ENCODE peak calls at places on chromosomes 16 and 17, in six cellular contexts. S, N, G, F, E and P are unnamed samples.

GRCh38 chr16:71440669-71441347 is 1.0 kb downstream of the TLE7 start:
- DNase-seq in S (no peak), N (peak), G (no peak), F (no peak), E (no peak), P (no peak)

GRCh38 chr16:22664132-22664531 is 149.8 kb upstream of the HS3ST2 start:
- DNase-seq in S (no peak), N (no peak), G (no peak), F (no peak), E (no peak), P (no peak)

GRCh38 chr16:10037771-10038170 is 144.5 kb downstream of the GRIN2A start:
- DNase-seq in S (no peak), N (no peak), G (no peak), F (no peak), E (no peak), P (no peak)

GRCh38 chr16:82219298-82219697 is 49.3 kb upstream of the MPHOSPH6 start:
- DNase-seq in S (no peak), N (no peak), G (no peak), F (no peak), E (no peak), P (no peak)

GRCh38 chr16:80803341-80804060 is 897 bp downstream of the CDYL2 start:
- DNase-seq in S (no peak), N (peak), G (peak), F (peak), E (no peak), P (no peak)

GRCh38 chr16:21233521-21234150 is at the start of gene ANKS4B:
- DNase-seq in S (no peak), N (peak), G (peak), F (no peak), E (no peak), P (no peak)

GRCh38 chr17:18105027-18105426 is 3.5 kb upstream of the MYO15A start:
- DNase-seq in S (no peak), N (no peak), G (no peak), F (no peak), E (no peak), P (no peak)

GRCh38 chr17:7464081-7464480 is 15.3 kb downstream of the ZBTB4 start:
- DNase-seq in S (no peak), N (no peak), G (no peak), F (no peak), E (no peak), P (no peak)

GRCh38 chr17:63042443-63042842 is 76.4 kb downstream of the TANC2 start:
- DNase-seq in S (no peak), N (no peak), G (no peak), F (no peak), E (no peak), P (no peak)

GRCh38 chr17:10278218-10278617 is 79.8 kb upstream of the GAS7 start:
- DNase-seq in S (no peak), N (no peak), G (no peak), F (no peak), E (peak), P (no peak)

GRCh38 chr17:4998666-4999428 is 1.1 kb downstream of the KIF1C start:
- DNase-seq in S (no peak), N (peak), G (peak), F (peak), E (peak), P (no peak)

GRCh38 chr16:17345043-17345442 is 125.7 kb downstream of the XYLT1 start:
- DNase-seq in S (no peak), N (no peak), G (no peak), F (no peak), E (no peak), P (no peak)

GRCh38 chr17:32671891-32672290 is 185.1 kb downstream of the CDK5R1 start:
- DNase-seq in S (no peak), N (no peak), G (peak), F (no peak), E (no peak), P (no peak)

GRCh38 chr16:28587386-28587785 is 9.5 kb downstream of the SULT1A2 start:
- DNase-seq in S (no peak), N (no peak), G (no peak), F (no peak), E (peak), P (no peak)

GRCh38 chr17:65925606-65926307 is 266.2 kb downstream of the CEP112 start:
- DNase-seq in S (no peak), N (no peak), G (no peak), F (no peak), E (no peak), P (peak)

GRCh38 chr16:3259097-3259496 is 2.7 kb upstream of the MEFV start:
- DNase-seq in S (peak), N (no peak), G (peak), F (no peak), E (no peak), P (no peak)

GRCh38 chr17:37671813-37672544 is 28.7 kb upstream of the DDX52 start:
- DNase-seq in S (peak), N (peak), G (no peak), F (no peak), E (peak), P (peak)

GRCh38 chr16:20166531-20167235 is 93.0 kb upstream of the GPR139 start:
- DNase-seq in S (no peak), N (peak), G (no peak), F (no peak), E (no peak), P (peak)

GRCh38 chr16:86575754-86576557 is 2.4 kb upstream of the FOXL1 start:
- DNase-seq in S (peak), N (peak), G (peak), F (peak), E (peak), P (peak)

GRCh38 chr17:1714488-1714979 is 4.4 kb upstream of the TLCD2 start:
- DNase-seq in S (peak), N (peak), G (peak), F (peak), E (peak), P (peak)

GRCh38 chr17:14107889-14108288 is 38.6 kb downstream of the COX10 start:
- DNase-seq in S (no peak), N (no peak), G (no peak), F (no peak), E (no peak), P (no peak)

GRCh38 chr17:61235821-61236197 is 163.8 kb upstream of the TBX2 start:
- DNase-seq in S (no peak), N (peak), G (no peak), F (no peak), E (no peak), P (no peak)

GRCh38 chr16:56389554-56389953 is 35.8 kb downstream of the AMFR start:
- DNase-seq in S (peak), N (no peak), G (no peak), F (no peak), E (peak), P (peak)

GRCh38 chr17:70563301-70563820 is 394.0 kb downstream of the KCNJ2 start:
- DNase-seq in S (no peak), N (no peak), G (peak), F (no peak), E (no peak), P (peak)

GRCh38 chr16:48911700-48912099 is 301.7 kb upstream of the N4BP1 start:
- DNase-seq in S (no peak), N (no peak), G (no peak), F (no peak), E (no peak), P (no peak)

GRCh38 chr16:82835487-82836160 is 208.9 kb downstream of the CDH13 start:
- DNase-seq in S (no peak), N (no peak), G (no peak), F (no peak), E (no peak), P (no peak)

GRCh38 chr16:84597518-84598390 is 20.1 kb downstream of the COTL1 start:
- DNase-seq in S (no peak), N (no peak), G (no peak), F (no peak), E (no peak), P (no peak)

DNA sequence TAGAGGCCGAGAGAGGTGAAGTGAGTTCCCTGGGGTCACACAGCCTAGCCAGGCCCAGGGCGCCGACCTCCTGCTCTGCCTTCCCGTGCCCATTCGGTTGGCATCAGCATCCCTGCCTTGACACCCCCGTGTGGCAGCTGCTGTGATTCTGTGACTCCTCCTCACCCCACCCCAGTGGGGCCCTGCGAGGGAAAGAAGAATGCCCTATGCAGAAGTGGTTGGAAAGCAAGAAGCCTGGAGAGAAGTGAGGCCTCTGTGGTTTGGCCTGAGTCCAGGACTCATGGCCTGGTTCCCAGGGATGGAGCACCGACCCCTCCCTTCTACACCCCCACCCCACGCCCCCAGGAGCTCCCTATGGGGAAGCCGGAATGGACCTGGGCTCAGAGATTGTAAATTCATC is 296.2 kb downstream of the SEC14L1 start:
- DNase-seq in S (no peak), N (no peak), G (peak), F (no peak), E (no peak), P (peak)
- H3K4me3 ChIP-seq in S (no peak), N (no peak), G (no peak), F (no peak), E (no peak), P (no peak)

GRCh38 chr17:50944054-50944901 is 78.1 kb upstream of the TOB1 start:
- DNase-seq in S (no peak), N (peak), G (peak), F (peak), E (peak), P (no peak)
- H3K4me3 ChIP-seq in S (no peak), N (peak), G (peak), F (peak), E (peak), P (peak)

GRCh38 chr17:79732804-79733691 is 2.3 kb downstream of the ENPP7 start:
- DNase-seq in S (no peak), N (no peak), G (peak), F (no peak), E (no peak), P (no peak)
- H3K4me3 ChIP-seq in S (no peak), N (no peak), G (peak), F (no peak), E (no peak), P (no peak)

GRCh38 chr16:89381788-89382187 is 108.6 kb downstream of the ANKRD11 start:
- DNase-seq in S (no peak), N (no peak), G (no peak), F (no peak), E (no peak), P (no peak)
- H3K4me3 ChIP-seq in S (no peak), N (no peak), G (no peak), F (no peak), E (no peak), P (no peak)

GRCh38 chr17:81576621-81577277 is 24.6 kb upstream of the FAAP100 start:
- DNase-seq in S (no peak), N (peak), G (no peak), F (no peak), E (peak), P (peak)
- H3K4me3 ChIP-seq in S (no peak), N (no peak), G (no peak), F (no peak), E (peak), P (no peak)

GRCh38 chr17:29138184-29138955 is 41.8 kb downstream of the MYO18A start:
- DNase-seq in S (no peak), N (no peak), G (no peak), F (no peak), E (no peak), P (no peak)

GRCh38 chr17:29140631-29141483 is 39.3 kb downstream of the MYO18A start:
- DNase-seq in S (no peak), N (no peak), G (no peak), F (no peak), E (no peak), P (no peak)

GRCh38 chr17:29140051-29140582 is 40.1 kb downstream of the MYO18A start:
- DNase-seq in S (no peak), N (no peak), G (peak), F (peak), E (no peak), P (no peak)

GRCh38 chr17:29136998-29137730 is 43.0 kb downstream of the MYO18A start:
- DNase-seq in S (no peak), N (no peak), G (no peak), F (no peak), E (no peak), P (no peak)

DNA sequence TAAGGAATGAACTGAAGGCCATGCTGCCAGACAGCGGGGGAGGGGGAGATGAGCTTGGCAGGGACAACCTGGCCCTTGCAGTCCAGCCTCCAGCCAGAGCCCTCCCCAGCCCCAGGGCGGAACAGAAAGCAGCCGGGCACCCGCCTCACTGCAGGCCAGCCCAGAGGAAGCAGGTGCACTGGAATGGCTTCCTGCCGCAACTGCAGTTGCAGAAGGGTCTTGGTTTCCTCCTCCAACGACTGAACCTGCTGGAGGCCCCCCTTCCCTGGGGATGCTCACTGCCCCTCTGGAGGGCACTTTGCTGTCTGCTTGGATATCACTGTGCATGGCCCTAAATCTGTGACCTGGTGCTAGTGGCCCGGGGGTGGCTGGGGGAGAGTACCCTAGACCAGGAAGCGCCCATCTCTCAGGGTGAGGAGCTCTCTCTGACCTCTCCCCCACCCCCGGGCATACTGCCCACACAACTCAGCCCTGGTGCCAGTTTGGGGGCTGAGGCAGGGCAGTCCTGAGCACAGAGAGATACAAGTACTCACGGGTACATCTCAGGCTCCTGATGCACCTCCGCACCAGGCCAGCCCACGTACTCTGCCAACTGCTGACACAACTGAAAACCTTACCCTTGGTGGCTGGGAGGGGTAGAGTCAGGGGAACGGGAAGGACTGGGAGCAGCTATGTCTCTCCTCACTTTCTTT is 41.1 kb downstream of the MYO18A start:
- DNase-seq in S (no peak), N (no peak), G (peak), F (no peak), E (no peak), P (no peak)
- H3K4me3 ChIP-seq in S (peak), N (no peak), G (peak), F (no peak), E (no peak), P (no peak)

GRCh38 chr17:74458835-74459234 is 7.6 kb upstream of the CD300A start:
- DNase-seq in S (no peak), N (no peak), G (no peak), F (no peak), E (no peak), P (no peak)

GRCh38 chr17:74459622-74460021 is 6.8 kb upstream of the CD300A start:
- DNase-seq in S (no peak), N (no peak), G (no peak), F (no peak), E (no peak), P (no peak)

GRCh38 chr17:74457820-74458166 is 8.6 kb upstream of the CD300A start:
- DNase-seq in S (no peak), N (no peak), G (no peak), F (no peak), E (no peak), P (no peak)

GRCh38 chr17:74455025-74455585 is 11.3 kb upstream of the CD300A start:
- DNase-seq in S (no peak), N (no peak), G (peak), F (no peak), E (no peak), P (no peak)

DNA sequence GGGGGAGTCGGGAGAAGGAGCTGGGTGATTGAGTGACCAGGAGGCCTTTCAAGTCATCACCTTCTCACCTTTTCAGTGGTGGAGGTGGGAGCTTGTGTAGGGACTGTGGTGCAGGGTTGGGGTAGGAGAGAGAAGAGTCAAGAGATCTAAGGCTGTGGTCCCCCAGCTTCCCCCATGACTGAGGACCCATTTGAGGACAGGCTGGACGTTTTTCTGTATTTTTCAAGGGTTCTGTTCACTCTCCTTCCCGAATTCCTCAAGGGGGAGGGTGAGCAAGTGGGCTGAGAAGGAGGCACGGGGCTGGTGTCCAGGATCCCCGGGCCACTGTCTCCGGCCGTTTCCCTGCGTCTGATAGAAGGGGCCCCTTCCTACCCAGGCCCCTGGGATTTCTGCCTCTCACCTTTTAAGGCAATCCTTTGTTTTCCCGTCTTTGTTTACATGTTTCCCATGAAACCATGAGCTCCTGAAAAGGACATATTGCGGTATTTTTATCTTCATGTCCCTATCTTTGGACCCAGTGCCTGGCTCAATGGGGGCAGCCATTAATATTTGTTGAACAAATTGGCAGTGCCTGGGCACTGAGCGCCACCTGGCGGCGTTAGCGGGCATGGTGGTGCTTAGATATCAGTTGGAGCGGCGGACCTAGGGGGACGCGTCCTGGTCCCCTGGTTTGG is 9.2 kb upstream of the CD300A start:
- DNase-seq in S (no peak), N (peak), G (peak), F (peak), E (peak), P (peak)
- H3K4me3 ChIP-seq in S (no peak), N (no peak), G (no peak), F (no peak), E (no peak), P (no peak)

GRCh38 chr16:11671271-11671670 is 3.0 kb downstream of the SNN start:
- DNase-seq in S (no peak), N (no peak), G (no peak), F (no peak), E (no peak), P (no peak)

GRCh38 chr16:11674001-11674817 is 6.0 kb downstream of the SNN start:
- DNase-seq in S (no peak), N (no peak), G (no peak), F (no peak), E (no peak), P (no peak)

GRCh38 chr16:11673091-11674000 is 5.1 kb downstream of the SNN start:
- DNase-seq in S (no peak), N (no peak), G (no peak), F (no peak), E (no peak), P (no peak)

GRCh38 chr16:11671676-11672075 is 3.4 kb downstream of the SNN start:
- DNase-seq in S (no peak), N (no peak), G (no peak), F (no peak), E (no peak), P (no peak)

GRCh38 chr16:11672206-11673090 is 4.2 kb downstream of the SNN start:
- DNase-seq in S (no peak), N (no peak), G (no peak), F (no peak), E (no peak), P (no peak)
- H3K4me3 ChIP-seq in S (no peak), N (no peak), G (no peak), F (no peak), E (no peak), P (no peak)

GRCh38 chr16:88274847-88275246 is 107.9 kb upstream of the ZNF469 start:
- DNase-seq in S (no peak), N (no peak), G (no peak), F (peak), E (no peak), P (no peak)
- H3K4me3 ChIP-seq in S (no peak), N (no peak), G (no peak), F (no peak), E (no peak), P (no peak)

GRCh38 chr17:48546924-48547838 is 2.3 kb upstream of the HOXB2 start:
- DNase-seq in S (no peak), N (no peak), G (peak), F (no peak), E (no peak), P (no peak)
- H3K4me3 ChIP-seq in S (no peak), N (no peak), G (peak), F (no peak), E (no peak), P (peak)